ENCODE peak calls at places on chromosomes 1 and 21, in four cellular contexts. B, V, Q and O are unnamed samples.
A peak's percentile ranks its signal among the peaks of the same experiment; 100 is the strongest.

GRCh38 chr1:76891931-76892330 is 24.7 kb downstream of the ST6GALNAC5 start:
- DNase-seq in B (no peak), V (peak; percentile 61), Q (no peak), O (peak; percentile 71)

GRCh38 chr1:156875067-156875615 is 14.5 kb downstream of the NTRK1 start:
- DNase-seq in B (peak; percentile 55), V (no peak), Q (no peak), O (no peak)

GRCh38 chr1:39205102-39205780 is 746 bp downstream of the MACF1 start:
- DNase-seq in B (no peak), V (peak; percentile 76), Q (peak; percentile 85), O (peak; percentile 74)

GRCh38 chr1:212288614-212289013 is 3.4 kb downstream of the PPP2R5A start:
- DNase-seq in B (no peak), V (peak; percentile 79), Q (peak; percentile 34), O (peak; percentile 59)

GRCh38 chr1:31732343-31732742 is 28.5 kb upstream of the COL16A1 start:
- DNase-seq in B (no peak), V (no peak), Q (no peak), O (no peak)

GRCh38 chr1:156581661-156582387 is 2.3 kb downstream of the TTC24 start:
- DNase-seq in B (no peak), V (no peak), Q (no peak), O (no peak)

GRCh38 chr1:16162163-16162822 is 6.4 kb upstream of the EPHA2 start:
- DNase-seq in B (peak; percentile 74), V (no peak), Q (no peak), O (no peak)

GRCh38 chr1:233440952-233441401 is 113.5 kb downstream of the MAP3K21 start:
- DNase-seq in B (no peak), V (peak; percentile 28), Q (peak; percentile 58), O (peak; percentile 85)

GRCh38 chr1:212819704-212820103 is 27.7 kb downstream of the SPATA45 start:
- DNase-seq in B (no peak), V (peak; percentile 26), Q (no peak), O (peak; percentile 4)

GRCh38 chr1:163085041-163085903 is 16.1 kb downstream of the RGS4 start:
- DNase-seq in B (no peak), V (peak; percentile 66), Q (no peak), O (peak; percentile 42)
- H3K9ac ChIP-seq in B (no peak overlapping the region), V (no peak overlapping the region), Q (no peak overlapping the region), O (no peak overlapping the region)

GRCh38 chr1:204285438-204286322 is 71.9 kb upstream of the GOLT1A start:
- DNase-seq in B (no peak), V (no peak), Q (no peak), O (no peak)

GRCh38 chr1:204287466-204287881 is 72.3 kb downstream of the PLEKHA6 start:
- DNase-seq in B (no peak), V (no peak), Q (peak; percentile 20), O (no peak)

GRCh38 chr1:204288061-204288588 is 71.6 kb downstream of the PLEKHA6 start:
- DNase-seq in B (peak; percentile 96), V (no peak), Q (peak; percentile 95), O (no peak)

GRCh38 chr1:204286323-204286714 is 72.5 kb upstream of the GOLT1A start:
- DNase-seq in B (no peak), V (no peak), Q (no peak), O (no peak)

GRCh38 chr1:204286841-204287387 is 72.8 kb downstream of the PLEKHA6 start:
- DNase-seq in B (no peak), V (no peak), Q (peak; percentile 33), O (peak; percentile 18)
- H3K4me3 ChIP-seq in B (peak overlapping the region; percentile 73), V (no peak overlapping the region), Q (peak overlapping the region; percentile 55), O (no peak overlapping the region)

GRCh38 chr1:17463991-17464390 is 24.5 kb upstream of the RCC2 start:
- DNase-seq in B (no peak), V (no peak), Q (no peak), O (no peak)

GRCh38 chr1:17465186-17465585 is 25.7 kb upstream of the RCC2 start:
- DNase-seq in B (no peak), V (no peak), Q (peak; percentile 41), O (no peak)

GRCh38 chr1:17466359-17466758 is 26.9 kb upstream of the RCC2 start:
- DNase-seq in B (no peak), V (no peak), Q (no peak), O (no peak)

GRCh38 chr1:17460265-17460664 is 20.8 kb upstream of the RCC2 start:
- DNase-seq in B (no peak), V (no peak), Q (peak; percentile 98), O (no peak)

GRCh38 chr1:17462677-17463076 is 23.2 kb upstream of the RCC2 start:
- DNase-seq in B (no peak), V (no peak), Q (no peak), O (no peak)
- H3K9ac ChIP-seq in B (no peak overlapping the region), V (no peak overlapping the region), Q (no peak overlapping the region), O (no peak overlapping the region)

GRCh38 chr1:3479511-3480368 is 25.3 kb downstream of the ARHGEF16 start:
- DNase-seq in B (no peak), V (no peak), Q (no peak), O (no peak)
- H3K4me3 ChIP-seq in B (no peak overlapping the region), V (no peak overlapping the region), Q (no peak overlapping the region), O (no peak overlapping the region)

GRCh38 chr1:60265560-60266535 is 192.3 kb upstream of the C1orf87 start:
- DNase-seq in B (no peak), V (peak; percentile 0), Q (peak; percentile 35), O (peak; percentile 69)

GRCh38 chr1:60268451-60268850 is 194.9 kb upstream of the C1orf87 start:
- DNase-seq in B (no peak), V (no peak), Q (no peak), O (no peak)

GRCh38 chr1:60262701-60263100 is 189.1 kb upstream of the C1orf87 start:
- DNase-seq in B (no peak), V (no peak), Q (no peak), O (no peak)
- H3K9ac ChIP-seq in B (no peak overlapping the region), V (no peak overlapping the region), Q (no peak overlapping the region), O (peak overlapping the region; percentile 37)

DNA sequence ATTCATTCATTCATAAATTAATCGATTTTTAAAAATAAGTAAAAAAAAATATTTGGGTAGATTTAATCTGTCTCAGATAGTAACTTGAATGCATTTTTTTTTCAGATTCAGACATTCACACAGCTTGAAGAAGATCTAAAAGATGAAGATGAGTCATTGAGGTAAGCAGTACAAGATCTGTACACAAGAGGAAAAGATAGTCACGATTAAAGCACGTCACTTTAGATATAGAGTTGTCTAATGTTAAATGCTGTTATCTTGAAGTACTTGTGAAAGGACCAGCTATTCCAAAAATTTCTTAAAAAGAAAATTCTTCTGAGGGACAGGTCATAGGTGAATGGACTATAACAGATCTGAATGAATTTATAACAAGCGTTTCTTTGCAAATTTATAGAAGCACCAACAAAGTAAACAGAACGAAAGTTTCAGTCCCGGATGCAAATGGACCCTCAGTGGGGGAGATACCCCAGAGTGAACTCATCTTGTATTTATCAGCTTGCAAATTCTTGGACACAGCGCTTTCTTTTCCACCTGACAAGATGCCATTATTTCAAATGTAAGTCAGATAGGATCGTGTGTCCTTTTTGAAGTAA is 31.2 kb upstream of the MORC3 start:
- DNase-seq in B (no peak), V (peak; percentile 51), Q (peak; percentile 15), O (no peak)
- H3K4me3 ChIP-seq in B (no peak overlapping the region), V (peak overlapping the region; percentile 18), Q (no peak overlapping the region), O (no peak overlapping the region)